ENCODE peak calls at places on chromosome 10, in four cellular contexts. L is H1, H is GM12878, K is HepG2. Q is an unnamed sample.

GRCh38 chr10:72016608-72017310 is 52.6 kb downstream of the CHST3 start:
- DNase-seq in K (no peak), L (no peak), H (no peak), Q (no peak)

GRCh38 chr10:125236091-125236490 is 75.7 kb upstream of the CTBP2 start:
- DNase-seq in L (no peak), K (no peak), H (no peak), Q (no peak)

GRCh38 chr10:69789164-69789576 is 12.5 kb upstream of the COL13A1 start:
- DNase-seq in H (no peak), K (no peak), L (peak; percentile 80), Q (no peak)

GRCh38 chr10:63494951-63495350 is 26.2 kb upstream of the REEP3 start:
- DNase-seq in L (no peak), K (no peak), H (no peak), Q (no peak)

GRCh38 chr10:130038611-130039109 is 72.0 kb downstream of the C10orf143 start:
- DNase-seq in L (peak; percentile 34), H (no peak), K (no peak), Q (no peak)

GRCh38 chr10:77383861-77384553 is 253.6 kb downstream of the KCNMA1 start:
- DNase-seq in L (no peak), H (no peak), K (no peak), Q (no peak)

GRCh38 chr10:120437541-120437940 is 19.5 kb upstream of the PLPP4 start:
- DNase-seq in H (no peak), L (no peak), K (no peak), Q (no peak)

GRCh38 chr10:5584895-5585516 is 60.2 kb downstream of the CALML3 start:
- DNase-seq in K (peak; percentile 62), H (peak; percentile 41), L (no peak), Q (peak; percentile 62)

GRCh38 chr10:35896011-35896410 is 253.9 kb upstream of the FZD8 start:
- DNase-seq in K (no peak), L (no peak), H (no peak), Q (no peak)

GRCh38 chr10:67808706-67809105 is 29.3 kb downstream of the DNAJC12 start:
- DNase-seq in H (no peak), L (no peak), K (no peak), Q (no peak)

GRCh38 chr10:23069019-23069665 is 26.2 kb upstream of the MSRB2 start:
- DNase-seq in H (peak; percentile 64), L (no peak), K (no peak), Q (no peak)

GRCh38 chr10:124946945-124947344 is 5.0 kb downstream of the ZRANB1 start:
- DNase-seq in K (no peak), H (no peak), L (no peak), Q (no peak)

GRCh38 chr10:17504547-17505245 is 50.3 kb upstream of the ST8SIA6 start:
- DNase-seq in H (no peak), K (no peak), L (no peak), Q (no peak)

GRCh38 chr10:28470873-28471704 is 61.8 kb upstream of the WAC start:
- DNase-seq in H (no peak), K (no peak), L (peak; percentile 40), Q (no peak)

GRCh38 chr10:35605191-35605590 is at the start of gene GJD4:
- DNase-seq in H (no peak), K (no peak), L (no peak), Q (no peak)

GRCh38 chr10:103181244-103181643 is 11.8 kb downstream of the NT5C2 start:
- DNase-seq in H (peak; percentile 45), K (no peak), L (peak; percentile 24), Q (no peak)

GRCh38 chr10:96369890-96370574 is 11.2 kb upstream of the OPALIN start:
- DNase-seq in L (no peak), K (no peak), H (no peak), Q (no peak)

GRCh38 chr10:116271593-116272496 is 1.2 kb downstream of the GFRA1 start:
- DNase-seq in L (peak; percentile 71), H (no peak), K (no peak), Q (no peak)

GRCh38 chr10:15461353-15462108 is 90.4 kb upstream of the FAM171A1 start:
- DNase-seq in H (no peak), L (no peak), K (no peak), Q (no peak)

GRCh38 chr10:33871557-33871956 is 537.1 kb upstream of the NRP1 start:
- DNase-seq in H (no peak), K (no peak), L (no peak), Q (no peak)

GRCh38 chr10:124624875-124625274 is 119.3 kb downstream of the FAM53B start:
- DNase-seq in K (no peak), L (no peak), H (no peak), Q (no peak)

GRCh38 chr10:14254368-14254767 is 76.4 kb downstream of the FRMD4A start:
- DNase-seq in L (no peak), K (no peak), H (no peak), Q (no peak)

GRCh38 chr10:87842776-87843497 is 20.4 kb downstream of the KLLN start:
- DNase-seq in L (no peak), H (no peak), K (peak; percentile 60), Q (no peak)

GRCh38 chr10:125213541-125214282 is 53.3 kb upstream of the CTBP2 start:
- DNase-seq in H (no peak), K (no peak), L (no peak), Q (no peak)

GRCh38 chr10:119426699-119427098 is 115.8 kb downstream of the RGS10 start:
- DNase-seq in L (no peak), K (no peak), H (no peak), Q (no peak)

DNA sequence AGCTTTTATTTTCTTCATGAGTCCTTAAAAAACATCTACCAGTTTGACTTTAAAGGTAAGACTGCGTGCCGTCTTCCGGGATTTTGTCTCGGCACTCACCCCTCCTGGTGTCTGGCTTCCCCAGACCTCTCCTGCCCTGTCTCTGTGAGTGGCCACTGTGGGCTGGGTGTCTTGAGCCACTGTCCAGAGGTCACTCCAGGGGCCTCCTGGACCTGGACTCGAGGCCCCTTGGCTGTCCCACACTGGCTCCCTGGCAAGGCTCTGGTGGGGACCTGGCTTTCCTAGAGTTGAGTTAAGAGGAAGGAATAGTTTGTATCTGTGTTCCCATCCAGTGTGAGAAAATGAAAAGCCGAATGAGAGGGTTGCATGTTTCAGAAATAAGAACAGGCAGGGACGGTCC is 95.5 kb downstream of the NKX6-2 start:
- DNase-seq in L (no peak), K (no peak), H (no peak), Q (no peak)
- H3K4me1 ChIP-seq in L (no peaks in the 10 kb centered on the region), K (peaks cover 9% of the 10 kb centered on the region), H (no peaks in the 10 kb centered on the region), Q (peaks cover 18% of the 10 kb centered on the region)

DNA sequence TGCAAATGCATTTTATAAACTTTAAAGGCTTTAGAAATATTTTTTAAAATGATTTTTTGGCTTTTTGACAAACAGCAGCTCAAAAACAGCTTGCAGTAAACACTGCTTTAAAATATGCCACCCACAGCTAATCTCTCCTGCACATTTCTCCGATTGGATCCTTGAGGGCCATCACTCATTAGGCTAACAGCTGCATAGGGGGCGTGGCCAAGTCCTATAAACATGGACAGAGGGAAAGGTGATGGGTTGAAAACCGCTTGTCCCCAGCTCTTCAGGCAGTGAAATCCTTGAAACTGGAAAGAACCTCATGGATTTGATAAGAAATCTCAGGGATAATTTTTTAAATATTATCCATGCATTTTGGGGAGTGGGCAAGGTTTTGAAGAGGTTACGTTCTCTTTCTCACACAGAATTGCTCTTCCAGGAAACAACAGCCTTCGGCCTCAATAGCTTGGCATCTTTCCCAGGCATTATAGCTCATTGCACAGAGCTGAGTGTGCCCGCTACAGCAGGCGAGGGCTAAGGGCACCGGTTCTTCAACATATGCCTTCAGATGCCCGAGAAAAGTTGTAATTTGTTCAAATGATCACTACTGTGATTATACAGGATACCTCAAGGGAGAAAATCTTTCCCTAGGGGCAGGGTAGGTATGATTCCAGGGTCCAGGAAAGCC is 1.7 kb downstream of the PLEKHS1 start:
- DNase-seq in L (no peak), K (no peak), H (no peak), Q (no peak)
- TF ChIP-seq SUZ12 in L (no peak), K (no peak), H (no peak), Q (no peak)

DNA sequence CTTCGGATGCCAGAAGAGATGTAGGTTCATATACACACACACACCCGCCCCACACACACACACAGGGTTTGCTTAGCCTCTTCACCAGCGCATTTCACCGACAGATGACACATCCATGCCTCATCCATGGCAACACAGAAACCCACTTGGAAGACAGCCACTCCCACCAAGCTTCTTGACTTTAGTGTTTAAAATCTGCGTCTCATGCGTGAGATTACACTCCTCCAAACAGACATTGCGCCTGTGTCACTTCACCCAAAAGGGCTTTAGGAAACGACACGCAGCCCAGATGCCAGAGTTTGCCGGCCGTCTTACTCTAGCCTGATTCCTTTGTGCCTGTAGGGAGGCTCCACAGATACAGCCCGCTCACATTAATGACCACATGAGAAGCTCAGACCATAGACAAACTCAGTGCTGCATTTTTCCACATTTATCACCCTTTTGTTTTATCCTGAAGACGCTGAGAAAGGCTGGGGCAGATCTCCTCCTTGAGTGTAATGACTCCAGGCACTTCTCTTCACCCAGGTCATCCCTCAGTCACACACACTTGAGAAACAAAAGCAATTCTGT is 73.8 kb downstream of the DIP2C start:
- DNase-seq in L (no peak), K (no peak), H (no peak), Q (no peak)
- H3K4me3 ChIP-seq in L (no peak overlapping the region), K (no peak overlapping the region), H (no peak overlapping the region), Q (no peak overlapping the region)

DNA sequence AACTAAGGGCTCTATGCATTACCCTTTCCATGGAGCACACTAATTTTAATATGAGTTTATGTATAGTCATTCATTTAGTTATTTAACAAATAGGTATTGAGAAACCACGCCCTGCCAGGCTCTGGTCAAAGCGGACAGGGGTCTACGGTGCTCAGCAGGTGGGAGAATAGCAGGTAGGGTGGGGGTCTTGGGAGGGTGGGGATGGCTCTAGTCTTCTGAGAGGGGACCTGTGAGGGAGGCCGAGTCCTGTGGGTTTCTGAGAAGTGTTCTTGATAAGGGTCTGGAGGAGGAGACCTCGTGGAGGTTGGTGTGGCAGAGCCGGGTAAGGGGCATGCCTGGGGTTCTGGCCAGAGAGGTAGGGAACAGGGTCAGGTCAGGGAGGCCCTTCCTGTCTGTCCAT is 1.1 kb downstream of the WDFY4 start:
- DNase-seq in H (no peak), L (peak; percentile 20), K (no peak), Q (no peak)
- H3K4me1 ChIP-seq in H (peaks cover 28% of the 10 kb centered on the region), L (no peaks in the 10 kb centered on the region), K (no peaks in the 10 kb centered on the region), Q (no peaks in the 10 kb centered on the region)

GRCh38 chr10:131205556-131205955 is 106.0 kb downstream of the TCERG1L start:
- DNase-seq in H (no peak), L (peak; percentile 27), K (no peak), Q (no peak)

GRCh38 chr10:131202964-131203363 is 108.6 kb downstream of the TCERG1L start:
- DNase-seq in K (no peak), L (no peak), H (no peak), Q (no peak)

GRCh38 chr10:131206136-131206995 is 105.2 kb downstream of the TCERG1L start:
- DNase-seq in H (no peak), L (peak; percentile 27), K (no peak), Q (no peak)

GRCh38 chr10:131203456-131204357 is 107.8 kb downstream of the TCERG1L start:
- DNase-seq in K (no peak), L (peak; percentile 16), H (no peak), Q (no peak)

GRCh38 chr10:131204406-131205152 is 106.9 kb downstream of the TCERG1L start:
- DNase-seq in H (no peak), L (peak; percentile 10), K (no peak), Q (no peak)
- TF ChIP-seq SUZ12 in H (no peak), L (no peak), K (no peak), Q (no peak)